ENCODE peak calls at places on chromosomes 5 and 9, in four cellular contexts. M, T, P and J are unnamed samples.

GRCh38 chr9:95206143-95206542 is 111.4 kb downstream of the FANCC start:
- DNase-seq in M (no peak), T (no peak), P (no peak), J (no peak)

GRCh38 chr9:132164604-132165362 is 2.9 kb downstream of the NTNG2 start:
- DNase-seq in M (peak; percentile 12), T (no peak), P (no peak), J (no peak)

GRCh38 chr9:78306222-78307076 is 9.5 kb downstream of the PSAT1 start:
- DNase-seq in M (no peak), T (no peak), P (no peak), J (no peak)

GRCh38 chr5:1666812-1667588 is 132.6 kb downstream of the MRPL36 start:
- DNase-seq in M (no peak), T (peak; percentile 44), P (peak; percentile 81), J (no peak)

GRCh38 chr9:114499528-114499927 is 5.7 kb downstream of the WHRN start:
- DNase-seq in M (no peak), T (no peak), P (no peak), J (no peak)

GRCh38 chr5:174794941-174795672 is 70.7 kb downstream of the MSX2 start:
- DNase-seq in M (no peak), T (no peak), P (peak; percentile 41), J (no peak)

GRCh38 chr5:60287174-60287771 is 393.7 kb upstream of the PDE4D start:
- DNase-seq in M (peak; percentile 69), T (peak; percentile 65), P (peak; percentile 76), J (peak; percentile 75)

GRCh38 chr5:150692276-150692675 is 8.6 kb downstream of the RBM22 start:
- DNase-seq in M (no peak), T (no peak), P (no peak), J (no peak)

GRCh38 chr9:4657426-4658159 is 4.5 kb upstream of the PLPP6 start:
- DNase-seq in M (peak; percentile 77), T (no peak), P (no peak), J (no peak)

GRCh38 chr5:110371725-110372041 is 354.8 kb downstream of the TMEM232 start:
- DNase-seq in M (no peak), T (no peak), P (no peak), J (no peak)
- H3K9ac ChIP-seq in M (no peak overlapping the region), T (no peak overlapping the region), P (no peak overlapping the region), J (no peak overlapping the region)

DNA sequence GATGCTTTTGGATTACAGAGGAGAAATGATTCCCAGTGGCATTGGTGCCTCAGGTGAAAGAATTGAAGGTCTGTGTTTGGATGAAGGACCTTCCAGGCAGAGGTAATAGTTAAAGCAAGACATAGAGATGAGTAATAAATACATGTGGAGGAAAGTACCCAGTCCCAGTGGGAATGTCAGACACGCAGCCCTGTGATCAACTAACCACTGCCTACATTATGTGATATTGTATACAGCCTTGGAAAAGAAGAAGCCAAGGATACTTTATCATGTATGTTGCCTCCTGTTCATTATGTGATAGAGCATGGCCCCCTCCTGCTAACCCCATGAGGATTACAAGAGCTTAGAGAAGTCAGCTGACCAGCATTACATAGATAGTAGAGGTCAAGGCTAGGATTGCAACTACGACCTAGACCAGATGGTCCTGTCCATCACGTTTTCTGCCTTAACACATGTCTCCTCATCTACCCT is 497.0 kb upstream of the TNC start:
- DNase-seq in M (no peak), T (peak; percentile 10), P (no peak), J (no peak)
- H3K9ac ChIP-seq in M (no peak overlapping the region), T (peak overlapping the region; percentile 77), P (no peak overlapping the region), J (no peak overlapping the region)

GRCh38 chr5:133827001-133827400 is 141.4 kb downstream of the C5orf15 start:
- DNase-seq in M (no peak), T (no peak), P (no peak), J (no peak)
- H3K9ac ChIP-seq in M (no peak overlapping the region), T (no peak overlapping the region), P (no peak overlapping the region), J (no peak overlapping the region)

GRCh38 chr5:160198886-160199409 is 30.4 kb upstream of the FABP6 start:
- DNase-seq in M (no peak), T (no peak), P (peak; percentile 38), J (no peak)

GRCh38 chr5:160197341-160198147 is 31.8 kb upstream of the FABP6 start:
- DNase-seq in M (no peak), T (no peak), P (peak; percentile 60), J (no peak)

GRCh38 chr5:160198148-160198545 is 31.2 kb upstream of the FABP6 start:
- DNase-seq in M (no peak), T (no peak), P (peak; percentile 33), J (no peak)

DNA sequence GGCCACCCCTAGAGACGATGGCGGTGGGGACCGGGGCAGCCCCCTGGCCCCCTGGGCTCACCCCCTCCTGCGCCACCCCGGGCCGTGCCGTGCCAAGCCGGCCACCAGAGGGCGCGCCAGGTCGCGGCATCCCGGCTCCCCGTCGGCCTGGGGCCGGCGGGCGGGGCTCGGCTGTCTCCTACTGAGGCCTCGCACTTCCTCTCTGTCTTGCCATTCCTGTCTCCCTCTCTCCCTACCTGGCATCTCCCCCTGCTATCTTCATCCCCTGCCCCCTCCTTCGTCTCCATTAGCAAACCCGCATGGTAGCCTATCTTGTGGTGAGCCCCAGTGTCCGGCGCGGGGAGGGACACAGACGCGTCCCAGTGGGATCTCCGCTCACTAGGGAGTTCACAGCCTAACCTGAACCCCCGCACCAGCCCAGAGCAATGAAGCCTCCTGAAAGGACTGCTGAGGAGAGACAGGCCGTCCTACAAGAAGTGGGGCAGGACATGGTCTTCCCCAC is 29.8 kb upstream of the FABP6 start:
- DNase-seq in M (no peak), T (peak; percentile 76), P (peak; percentile 78), J (no peak)
- H3K9ac ChIP-seq in M (no peak overlapping the region), T (peak overlapping the region; percentile 15), P (no peak overlapping the region), J (peak overlapping the region; percentile 13)

DNA sequence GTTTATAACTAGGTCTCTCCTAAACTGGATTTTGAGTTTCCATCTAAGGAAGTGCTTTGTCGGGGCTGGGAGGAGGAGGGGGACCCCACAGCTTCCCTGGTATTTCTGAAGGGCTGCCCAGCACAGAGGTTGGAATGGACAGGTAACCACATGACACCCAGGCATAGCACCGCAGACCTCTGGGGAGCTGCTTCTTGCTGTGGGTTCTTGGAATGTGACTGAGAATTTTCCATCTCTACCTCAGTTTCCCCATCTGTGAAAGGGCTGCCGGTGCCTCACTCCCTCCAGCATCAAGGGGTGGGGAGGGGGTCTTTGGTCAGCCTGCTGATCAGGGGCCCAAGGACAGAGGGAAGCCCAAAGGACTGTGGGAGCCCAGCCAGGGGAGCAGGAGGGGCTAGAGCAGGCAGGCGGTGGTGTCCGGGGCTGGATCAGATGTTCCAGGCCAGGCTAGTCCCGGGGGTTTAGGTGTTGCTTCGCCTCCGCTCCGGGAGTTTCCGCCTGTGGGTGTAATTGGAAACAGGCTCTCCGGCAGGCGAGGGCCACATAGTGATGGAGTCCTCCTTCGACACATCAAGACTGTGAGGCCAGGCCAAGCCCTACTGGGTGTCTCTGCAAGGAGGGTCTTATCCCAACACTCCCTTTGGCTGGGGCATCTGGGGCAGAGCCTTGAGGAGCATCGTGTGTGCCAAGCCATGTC is 3.3 kb downstream of the OLFML2A start:
- DNase-seq in M (no peak), T (no peak), P (no peak), J (no peak)
- H3K9ac ChIP-seq in M (no peak overlapping the region), T (no peak overlapping the region), P (no peak overlapping the region), J (no peak overlapping the region)